ENCODE peak calls at places on chromosome 10, in eight cellular contexts. P is CD8-positive, alpha-beta T cell; M is lung; H is bronchial epithelial cell; Y is NT2/D1; J is cardiac muscle cell; W is PC-3; R is breast epithelium. S is an unnamed sample. For H3K36me3, the result is how much of the 10 kb centered on the place peaks cover.

GRCh38 chr10:47054936-47055335 is 143.7 kb downstream of the PTPN20 start:
- DNase-seq in P (no peak), M (no peak), H (no peak), Y (no peak), J (no peak), W (no peak), R (no peak), S (no peak)

GRCh38 chr10:124180947-124181549 is 87.7 kb upstream of the CHST15 start:
- DNase-seq in P (no peak), M (no peak), H (peak), Y (no peak), J (no peak), W (peak), R (no peak), S (no peak)

GRCh38 chr10:79298403-79299244 is 48.6 kb upstream of the PPIF start:
- DNase-seq in P (no peak), M (no peak), H (peak), Y (no peak), J (no peak), W (peak), R (no peak), S (peak)

GRCh38 chr10:20369863-20370736 is 527.0 kb downstream of the NEBL start:
- DNase-seq in P (no peak), M (no peak), H (no peak), Y (peak), J (no peak), W (no peak), R (no peak), S (no peak)

GRCh38 chr10:130928306-130928705 is 383.2 kb downstream of the TCERG1L start:
- DNase-seq in P (no peak), M (no peak), H (no peak), Y (no peak), J (no peak), W (no peak), R (no peak), S (no peak)

GRCh38 chr10:129090618-129091366 is 376.2 kb upstream of the MGMT start:
- DNase-seq in P (no peak), M (no peak), H (no peak), Y (no peak), J (no peak), W (no peak), R (no peak), S (no peak)

GRCh38 chr10:92760609-92761008 is 70.9 kb downstream of the HHEX start:
- DNase-seq in P (no peak), M (no peak), H (peak), Y (no peak), J (no peak), W (peak), R (no peak), S (no peak)

GRCh38 chr10:81873932-81874816 is 820 bp upstream of the NRG3 start:
- DNase-seq in P (no peak), M (peak), H (peak), Y (peak), J (peak), W (no peak), R (peak), S (no peak)

GRCh38 chr10:117152668-117153067 is 14.6 kb upstream of the VAX1 start:
- DNase-seq in P (no peak), M (no peak), H (no peak), Y (no peak), J (no peak), W (no peak), R (no peak), S (no peak)

GRCh38 chr10:130377986-130378545 is 241.9 kb downstream of the GLRX3 start:
- DNase-seq in P (no peak), M (no peak), H (no peak), Y (no peak), J (no peak), W (no peak), R (no peak), S (no peak)

GRCh38 chr10:102801496-102801895 is 35.7 kb downstream of the CYP17A1 start:
- DNase-seq in P (no peak), M (no peak), H (no peak), Y (no peak), J (no peak), W (no peak), R (no peak), S (no peak)

GRCh38 chr10:34200355-34200901 is 614.7 kb downstream of the PARD3 start:
- DNase-seq in P (no peak), M (no peak), H (no peak), Y (no peak), J (no peak), W (no peak), R (no peak), S (no peak)

GRCh38 chr10:70247360-70247759 is 14.1 kb upstream of the PPA1 start:
- DNase-seq in P (no peak), M (no peak), H (no peak), Y (no peak), J (no peak), W (no peak), R (no peak), S (no peak)

GRCh38 chr10:110350812-110351211 is 46.1 kb upstream of the SMNDC1 start:
- DNase-seq in P (no peak), M (no peak), H (no peak), Y (no peak), J (no peak), W (no peak), R (no peak), S (no peak)

DNA sequence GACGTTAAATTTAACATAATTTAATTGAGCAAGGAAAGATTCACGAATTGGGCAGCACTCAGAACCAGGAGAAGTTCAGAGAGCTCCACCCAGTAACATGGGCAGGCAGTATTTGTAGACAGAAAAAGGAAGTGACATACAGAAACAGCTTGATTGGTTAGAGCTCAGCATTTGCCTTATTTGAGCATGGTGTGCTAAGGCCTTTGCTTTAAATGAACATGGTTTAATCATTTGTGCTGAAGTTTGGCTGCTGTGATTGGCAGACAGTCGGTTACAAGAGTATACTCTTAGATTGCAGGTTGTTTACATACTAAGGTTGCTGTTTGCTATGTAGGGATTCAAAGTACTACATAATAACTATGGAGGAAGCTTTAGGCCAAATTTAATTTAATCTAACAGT is 199.2 kb downstream of the MALRD1 start:
- DNase-seq in P (no peak), M (no peak), H (no peak), Y (no peak), J (no peak), W (no peak), R (no peak), S (no peak)
- H3K36me3 ChIP-seq in P (under half), M (under half), H (under half), Y (under half), J (under half), W (under half), R (under half), S (under half)

GRCh38 chr10:132960071-132960472 is 17.7 kb upstream of the CFAP46 start:
- DNase-seq in P (no peak), M (no peak), H (no peak), Y (no peak), J (peak), W (no peak), R (no peak), S (no peak)

GRCh38 chr10:132957131-132957530 is 14.8 kb upstream of the CFAP46 start:
- DNase-seq in P (no peak), M (no peak), H (no peak), Y (no peak), J (no peak), W (no peak), R (no peak), S (peak)

GRCh38 chr10:132958886-132959295 is 16.5 kb upstream of the CFAP46 start:
- DNase-seq in P (no peak), M (no peak), H (no peak), Y (no peak), J (no peak), W (no peak), R (no peak), S (no peak)

GRCh38 chr10:132959296-132959961 is 17.1 kb upstream of the CFAP46 start:
- DNase-seq in P (no peak), M (no peak), H (no peak), Y (no peak), J (no peak), W (no peak), R (no peak), S (peak)

DNA sequence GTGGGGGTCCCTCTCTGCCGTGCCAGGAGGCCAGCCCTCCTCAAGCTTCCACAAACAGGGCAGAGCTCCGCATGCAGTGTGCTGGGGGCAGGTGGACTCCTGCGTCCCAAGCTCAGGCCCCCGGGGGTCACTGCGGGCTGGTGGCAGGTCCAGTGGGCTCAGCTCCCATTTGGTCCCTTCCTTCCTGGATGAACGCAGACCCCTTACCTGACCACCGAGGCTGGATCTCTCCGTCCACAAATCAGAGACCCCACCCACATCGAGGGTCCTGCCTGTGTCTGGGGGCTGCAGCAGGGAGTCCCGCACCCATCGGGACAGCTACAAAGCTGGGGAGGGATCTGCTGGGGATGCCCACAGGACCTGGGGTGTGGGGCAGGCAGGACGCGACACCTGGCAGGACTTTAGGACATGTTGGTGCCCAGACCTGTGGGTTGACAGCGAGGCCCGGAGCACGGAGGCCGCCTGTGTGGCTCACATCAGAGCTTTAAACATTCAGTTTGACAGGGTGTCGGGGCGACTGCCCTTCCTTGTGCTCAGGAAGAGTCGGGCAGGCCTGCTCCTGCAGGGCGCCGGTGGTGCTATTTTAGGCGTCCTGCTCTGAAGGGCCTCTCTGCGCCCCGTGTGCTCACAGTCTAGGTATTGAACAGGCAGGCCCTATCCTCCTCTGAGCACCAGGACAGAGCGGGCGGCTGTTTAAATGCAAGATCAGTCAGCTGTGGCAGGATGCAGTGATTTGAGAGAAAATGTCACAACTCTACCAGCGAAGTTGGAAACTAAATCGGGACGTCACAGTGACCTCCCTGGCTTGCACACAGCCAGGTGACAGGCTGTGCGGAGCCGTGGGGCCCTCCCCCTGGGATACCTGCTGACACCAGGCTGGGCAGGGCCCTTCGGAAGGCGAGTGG is 15.9 kb upstream of the CFAP46 start:
- DNase-seq in P (no peak), M (no peak), H (no peak), Y (no peak), J (peak), W (no peak), R (no peak), S (no peak)
- H3K36me3 ChIP-seq in P (under half), M (under half), H (under half), Y (under half), J (under half), W (under half), R (under half), S (under half)

GRCh38 chr10:95350830-95351228 is 60.0 kb upstream of the PDLIM1 start:
- DNase-seq in P (no peak), M (no peak), H (peak), Y (no peak), J (no peak), W (no peak), R (no peak), S (no peak)
- H3K36me3 ChIP-seq in P (under half), M (under half), H (under half), Y (under half), J (under half), W (under half), R (under half), S (under half)

GRCh38 chr10:154348-154747 is 19.1 kb downstream of the ZMYND11 start:
- DNase-seq in P (no peak), M (no peak), H (no peak), Y (no peak), J (no peak), W (no peak), R (no peak), S (no peak)
- H3K36me3 ChIP-seq in P (under half), M (under half), H (under half), Y (under half), J (under half), W (under half), R (under half), S (under half)

GRCh38 chr10:97481071-97481470 is 17.2 kb downstream of the MMS19 start:
- DNase-seq in P (no peak), M (peak), H (peak), Y (no peak), J (no peak), W (peak), R (no peak), S (no peak)
- H3K36me3 ChIP-seq in P (half or more), M (under half), H (under half), Y (half or more), J (under half), W (under half), R (under half), S (under half)

S was measured in Caco-2.